ENCODE peak calls at places on chromosomes 2 and 18, in nine cellular contexts. Z is NCI-H1092 treated with DMSO at 0.1 percent for 48 hours; J is frontal cortex; S is hippocampal formation; N is H54; B is stimulated activated CD4-positive, alpha-beta T cell treated with anti-CD3 and anti-CD28 coated beads, Interleukin-2, amount 100 ng/mL, for 48 hours; Y is NCI-H2081; F is pancreas; U is AG04449. R is an unnamed sample.

GRCh38 chr2:159083601-159084000 is 115.2 kb downstream of the TANC1 start:
- DNase-seq in Y (no peak), B (no peak), Z (no peak), U (no peak), S (no peak), N (no peak), F (no peak), J (no peak), R (peak)

GRCh38 chr2:209629622-209630021 is 142.0 kb upstream of the UNC80 start:
- DNase-seq in Z (no peak), B (no peak), J (no peak), U (peak), Y (no peak), S (peak), F (no peak), N (no peak), R (no peak)

GRCh38 chr2:172864182-172864581 is 128.5 kb downstream of the RAPGEF4 start:
- DNase-seq in S (no peak), N (peak), Z (peak), J (no peak), B (peak), U (no peak), F (no peak), Y (peak), R (no peak)

GRCh38 chr2:211455225-211455841 is 898.9 kb downstream of the CPS1 start:
- DNase-seq in Y (peak), N (peak), J (peak), S (peak), Z (peak), U (no peak), F (no peak), B (peak), R (peak)

GRCh38 chr2:101305044-101305443 is 3.5 kb downstream of the RNF149 start:
- DNase-seq in Z (no peak), N (no peak), B (no peak), J (no peak), S (no peak), F (no peak), U (no peak), Y (no peak), R (no peak)

GRCh38 chr2:238427435-238428162 is 872 bp downstream of the ASB1 start:
- DNase-seq in Y (no peak), F (no peak), U (no peak), J (no peak), Z (no peak), B (no peak), N (no peak), S (no peak), R (no peak)

GRCh38 chr18:39946623-39947061 is 2008.4 kb upstream of the PIK3C3 start:
- DNase-seq in U (peak), Y (no peak), Z (no peak), B (no peak), F (peak), N (peak), J (no peak), S (no peak), R (no peak)

GRCh38 chr2:120763516-120763915 is 27.8 kb downstream of the GLI2 start:
- DNase-seq in F (no peak), U (no peak), J (no peak), S (no peak), Y (no peak), N (no peak), B (no peak), Z (no peak), R (no peak)

GRCh38 chr18:650428-650858 is 7.0 kb upstream of the TYMS start:
- DNase-seq in Y (no peak), U (no peak), J (no peak), F (no peak), S (no peak), N (no peak), B (no peak), Z (no peak), R (no peak)

GRCh38 chr2:101330253-101330921 is 21.9 kb upstream of the RNF149 start:
- DNase-seq in U (no peak), B (no peak), J (no peak), Y (no peak), S (peak), N (no peak), F (peak), Z (no peak), R (peak)

GRCh38 chr2:128444816-128445532 is 126.3 kb upstream of the HS6ST1 start:
- DNase-seq in U (no peak), J (no peak), B (no peak), Y (no peak), Z (no peak), F (peak), N (no peak), S (no peak), R (no peak)

GRCh38 chr2:6926071-6926732 is 9.0 kb downstream of the RNF144A start:
- DNase-seq in S (no peak), J (no peak), Z (no peak), U (no peak), Y (no peak), F (peak), N (no peak), B (no peak), R (no peak)

GRCh38 chr18:51236225-51236624 is 38.7 kb upstream of the MEX3C start:
- DNase-seq in Z (no peak), S (no peak), N (peak), B (no peak), U (no peak), J (no peak), F (no peak), Y (no peak), R (peak)

GRCh38 chr18:40485318-40485717 is 1469.7 kb upstream of the PIK3C3 start:
- DNase-seq in J (no peak), N (no peak), F (no peak), U (peak), Y (no peak), Z (no peak), B (no peak), S (no peak), R (no peak)

GRCh38 chr2:172103471-172104292 is 982 bp upstream of the DLX2 start:
- DNase-seq in S (no peak), F (peak), Y (peak), N (peak), B (peak), Z (peak), U (no peak), J (peak), R (peak)

GRCh38 chr2:42876280-42876840 is 84.0 kb upstream of the HAAO start:
- DNase-seq in Y (no peak), F (no peak), B (no peak), S (no peak), N (no peak), U (no peak), Z (no peak), J (no peak), R (no peak)

GRCh38 chr2:191878576-191879298 is 31.8 kb upstream of the CAVIN2 start:
- DNase-seq in F (no peak), Z (no peak), J (no peak), N (no peak), S (no peak), Y (no peak), B (no peak), U (peak), R (no peak)

GRCh38 chr2:169082995-169083394 is 13.6 kb downstream of the DHRS9 start:
- DNase-seq in B (no peak), Z (no peak), Y (no peak), J (no peak), N (no peak), S (no peak), U (no peak), F (no peak), R (no peak)

GRCh38 chr2:237488295-237488694 is 1.2 kb downstream of the MLPH start:
- DNase-seq in F (no peak), U (no peak), J (no peak), S (no peak), B (no peak), N (no peak), Z (no peak), Y (no peak), R (no peak)

GRCh38 chr2:134819334-134819733 is 19.1 kb upstream of the ACMSD start:
- DNase-seq in S (no peak), F (no peak), N (peak), J (no peak), B (no peak), U (no peak), Z (no peak), Y (no peak), R (no peak)

GRCh38 chr2:29517421-29517820 is 402.2 kb downstream of the CLIP4 start:
- DNase-seq in Z (no peak), S (no peak), U (no peak), N (no peak), Y (no peak), F (no peak), B (no peak), J (no peak), R (no peak)

GRCh38 chr2:138503087-138503442 is 1.5 kb downstream of the SPOPL start:
- DNase-seq in U (no peak), N (no peak), B (no peak), F (no peak), Z (no peak), S (no peak), Y (no peak), J (no peak), R (no peak)

GRCh38 chr18:46321954-46322353 is 217.8 kb downstream of the HAUS1 start:
- DNase-seq in U (no peak), F (no peak), Y (no peak), N (no peak), S (no peak), J (no peak), Z (no peak), B (no peak), R (no peak)

GRCh38 chr18:61334951-61335736 is 1.9 kb downstream of the CDH20 start:
- DNase-seq in Z (no peak), Y (no peak), J (no peak), S (peak), B (no peak), N (no peak), F (no peak), U (no peak), R (no peak)

GRCh38 chr2:54941248-54941984 is 108.8 kb downstream of the RTN4 start:
- DNase-seq in J (no peak), S (peak), Y (no peak), F (no peak), U (no peak), Z (no peak), B (no peak), N (no peak), R (no peak)

GRCh38 chr18:73924316-73924715 is 223.3 kb downstream of the FBXO15 start:
- DNase-seq in Z (no peak), U (no peak), B (no peak), S (no peak), N (no peak), F (no peak), Y (no peak), J (no peak), R (no peak)

GRCh38 chr2:227890495-227891079 is 19.2 kb downstream of the DAW1 start:
- DNase-seq in Z (peak), Y (peak), S (peak), F (no peak), N (no peak), U (no peak), B (no peak), J (peak), R (peak)

GRCh38 chr18:13831864-13832508 is 8.0 kb downstream of the MC5R start:
- DNase-seq in Z (no peak), N (no peak), Y (no peak), U (no peak), J (no peak), F (no peak), B (no peak), S (no peak), R (peak)

GRCh38 chr2:95278051-95278471 is 3.8 kb downstream of the PROM2 start:
- DNase-seq in B (no peak), Z (no peak), S (no peak), J (no peak), N (peak), U (no peak), Y (no peak), F (peak), R (no peak)

GRCh38 chr2:61536086-61536722 is 2.0 kb downstream of the XPO1 start:
- DNase-seq in B (no peak), F (no peak), N (peak), U (no peak), Y (peak), J (no peak), Z (no peak), S (no peak), R (peak)

GRCh38 chr2:68837164-68837860 is 33.9 kb downstream of the BMP10 start:
- DNase-seq in Y (no peak), N (no peak), F (peak), J (no peak), U (no peak), S (no peak), B (peak), Z (no peak), R (peak)

R was measured in Caco-2.